ENCODE peak calls at places on chromosomes 11 and 22, in four cellular contexts. W, G, R and P are unnamed samples.

GRCh38 chr22:44450503-44450902 is 47.5 kb downstream of the RTL6 start:
- DNase-seq in W (no peak), R (no peak), G (no peak), P (no peak)

GRCh38 chr11:819129-819931 is 616 bp downstream of the PNPLA2 start:
- DNase-seq in G (peak), W (peak), R (peak), P (peak)

GRCh38 chr11:116240661-116241060 is 532.1 kb downstream of the BUD13 start:
- DNase-seq in R (no peak), G (no peak), W (no peak), P (peak)

GRCh38 chr11:106391771-106392412 is 314.4 kb downstream of the AASDHPPT start:
- DNase-seq in G (no peak), W (no peak), R (no peak), P (peak)

GRCh38 chr11:126637800-126638175 is 282.3 kb downstream of the ST3GAL4 start:
- DNase-seq in W (no peak), R (no peak), G (no peak), P (peak)

GRCh38 chr11:112719736-112720525 is 241.3 kb upstream of the NCAM1 start:
- DNase-seq in R (no peak), W (no peak), G (no peak), P (no peak)

GRCh38 chr11:134453441-134453840 is 41.4 kb upstream of the B3GAT1 start:
- DNase-seq in G (peak), R (no peak), W (no peak), P (no peak)

GRCh38 chr22:39243443-39244072 is 1.2 kb downstream of the PDGFB start:
- DNase-seq in G (no peak), R (no peak), W (no peak), P (no peak)

GRCh38 chr11:27701262-27702105 is 1.2 kb upstream of the BDNF start:
- DNase-seq in W (no peak), G (no peak), R (no peak), P (peak)

GRCh38 chr11:112880454-112880853 is 80.8 kb upstream of the NCAM1 start:
- DNase-seq in R (no peak), W (no peak), G (no peak), P (no peak)

GRCh38 chr11:21723681-21724080 is 469.2 kb upstream of the ANO5 start:
- DNase-seq in W (no peak), R (no peak), G (no peak), P (no peak)

GRCh38 chr11:83508804-83509203 is 222.6 kb upstream of the CCDC90B start:
- DNase-seq in R (no peak), G (no peak), W (no peak), P (no peak)

GRCh38 chr22:30092686-30093085 is 12.4 kb downstream of the HORMAD2 start:
- DNase-seq in G (no peak), R (no peak), W (no peak), P (no peak)

GRCh38 chr11:124920870-124921609 is 2.0 kb downstream of the HEPN1 start:
- DNase-seq in G (no peak), W (peak), R (no peak), P (peak)

GRCh38 chr11:78941226-78941851 is 366.7 kb upstream of the NARS2 start:
- DNase-seq in R (no peak), W (no peak), G (no peak), P (no peak)

GRCh38 chr22:27752771-27753170 is 48.8 kb downstream of the MN1 start:
- DNase-seq in W (no peak), R (no peak), G (no peak), P (peak)

GRCh38 chr22:44802071-44802700 is 49.8 kb downstream of the ARHGAP8 start:
- DNase-seq in G (no peak), R (no peak), W (no peak), P (no peak)

GRCh38 chr22:19691721-19692341 is 22.5 kb upstream of the SEPTIN5 start:
- DNase-seq in R (no peak), G (no peak), W (no peak), P (peak)

GRCh38 chr11:36214484-36214883 is 74.7 kb downstream of the COMMD9 start:
- DNase-seq in G (no peak), R (no peak), W (no peak), P (no peak)

GRCh38 chr11:120912504-120912903 is 111.4 kb upstream of the TBCEL start:
- DNase-seq in R (no peak), G (no peak), W (no peak), P (peak)

GRCh38 chr11:67436459-67437081 is 912 bp downstream of the PTPRCAP start:
- DNase-seq in W (peak), G (no peak), R (no peak), P (no peak)

GRCh38 chr11:2086239-2087040 is 52.7 kb downstream of the IGF2 start:
- DNase-seq in R (no peak), G (no peak), W (peak), P (no peak)

GRCh38 chr22:45866398-45867117 is 110.4 kb downstream of the WNT7B start:
- DNase-seq in R (no peak), G (no peak), W (no peak), P (no peak)

GRCh38 chr11:134950692-134951304 is 538.8 kb upstream of the B3GAT1 start:
- DNase-seq in R (no peak), W (no peak), G (no peak), P (no peak)

GRCh38 chr22:17235149-17235655 is 16.0 kb upstream of the ADA2 start:
- DNase-seq in W (no peak), R (no peak), G (no peak), P (no peak)

GRCh38 chr11:126284829-126285228 is 1.9 kb downstream of the TIRAP start:
- DNase-seq in W (peak), G (peak), R (peak), P (peak)

GRCh38 chr11:25066706-25067105 is 569.9 kb downstream of the LUZP2 start:
- DNase-seq in G (no peak), R (no peak), W (no peak), P (no peak)

GRCh38 chr11:64742940-64743590 is 877 bp downstream of the RASGRP2 start:
- DNase-seq in R (no peak), G (no peak), W (peak), P (peak)

GRCh38 chr11:64853709-64854108 is 9.3 kb upstream of the CDC42BPG start:
- DNase-seq in W (no peak), G (no peak), R (no peak), P (no peak)

GRCh38 chr22:49146511-49146910 is 681.2 kb downstream of the BRD1 start:
- DNase-seq in R (no peak), W (no peak), G (no peak), P (no peak)